ENCODE peak calls at places on chromosomes 4 and X, in five cellular contexts. P is GM12865, V is sigmoid colon, M is cardiac muscle cell, B is body of pancreas. Z is an unnamed sample.
A peak's percentile ranks its signal among the peaks of the same experiment; 100 is the strongest.

GRCh38 chrX:154121207-154121606 is 22.8 kb upstream of the OPN1LW start:
- DNase-seq in P (no peak), V (no peak), M (no peak), B (no peak), Z (no peak)

GRCh38 chr4:5711479-5712184 is 631 bp downstream of the EVC start:
- DNase-seq in P (no peak), V (peak; percentile 77), M (no peak), B (peak; percentile 44), Z (peak; percentile 14)

GRCh38 chr4:8657381-8657776 is 64.8 kb downstream of the CPZ start:
- DNase-seq in P (no peak), V (peak; percentile 30), M (no peak), B (no peak), Z (no peak)

GRCh38 chr4:144338148-144338547 is 197.6 kb upstream of the GYPA start:
- DNase-seq in P (peak; percentile 50), V (no peak), M (no peak), B (no peak), Z (no peak)

GRCh38 chr4:41219421-41219950 is 5.1 kb upstream of the APBB2 start:
- DNase-seq in P (no peak), V (no peak), M (no peak), B (no peak), Z (no peak)

GRCh38 chrX:40867352-40867751 is 132.0 kb upstream of the MED14 start:
- DNase-seq in P (no peak), V (no peak), M (peak; percentile 34), B (peak; percentile 29), Z (no peak)

GRCh38 chr4:79147251-79147650 is 178.6 kb downstream of the NAA11 start:
- DNase-seq in P (no peak), V (no peak), M (no peak), B (no peak), Z (no peak)

GRCh38 chr4:150310159-150310895 is 232.1 kb downstream of the DCLK2 start:
- DNase-seq in P (no peak), V (no peak), M (peak; percentile 51), B (no peak), Z (peak; percentile 30)

GRCh38 chr4:158823461-158823873 is 54.6 kb downstream of the FNIP2 start:
- DNase-seq in P (no peak), V (no peak), M (no peak), B (no peak), Z (no peak)

GRCh38 chr4:114034189-114034588 is 54.7 kb upstream of the ARSJ start:
- DNase-seq in P (no peak), V (no peak), M (no peak), B (no peak), Z (no peak)
- H3K4me3 ChIP-seq in P (no peak overlapping the region), V (no peak overlapping the region), M (no peak overlapping the region), B (no peak overlapping the region), Z (no peak overlapping the region)

GRCh38 chr4:109915385-109916002 is 2.8 kb downstream of the EGF start:
- DNase-seq in P (no peak), V (no peak), M (no peak), B (no peak), Z (no peak)

GRCh38 chr4:109912706-109913621 is at the start of gene EGF:
- DNase-seq in P (no peak), V (no peak), M (peak; percentile 42), B (peak; percentile 44), Z (peak; percentile 24)

GRCh38 chr4:109913842-109914241 is 1.2 kb downstream of the EGF start:
- DNase-seq in P (no peak), V (no peak), M (no peak), B (no peak), Z (no peak)

GRCh38 chr4:109916003-109916399 is 3.3 kb downstream of the EGF start:
- DNase-seq in P (peak; percentile 25), V (no peak), M (no peak), B (peak; percentile 25), Z (no peak)

DNA sequence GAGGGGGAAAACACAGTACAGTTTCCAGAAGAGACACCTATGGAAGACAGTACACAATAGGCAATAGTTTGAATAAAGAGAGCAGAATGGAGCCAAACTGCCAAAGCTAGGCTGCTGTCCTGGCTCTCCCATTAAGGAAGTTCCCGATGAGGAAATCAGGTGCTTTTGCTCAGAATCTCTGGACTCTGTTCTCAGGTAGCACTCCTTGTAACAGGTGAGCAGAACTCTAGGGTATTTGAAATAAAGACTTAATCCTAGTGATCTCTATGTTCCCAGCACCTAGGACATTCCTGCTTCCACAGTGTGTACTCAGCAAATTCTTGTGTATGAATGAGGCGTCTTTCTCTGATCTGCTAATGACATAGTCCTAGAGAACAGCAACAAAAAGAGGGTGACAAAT is 1.7 kb downstream of the EGF start:
- DNase-seq in P (no peak), V (no peak), M (no peak), B (peak; percentile 10), Z (no peak)
- H3K4me3 ChIP-seq in P (no peak overlapping the region), V (no peak overlapping the region), M (no peak overlapping the region), B (peak overlapping the region; percentile 33), Z (no peak overlapping the region)

GRCh38 chr4:69092980-69093568 is 3.2 kb upstream of the UGT2B7 start:
- DNase-seq in P (no peak), V (no peak), M (no peak), B (no peak), Z (no peak)

GRCh38 chr4:69093681-69094080 is 2.6 kb upstream of the UGT2B7 start:
- DNase-seq in P (no peak), V (no peak), M (no peak), B (no peak), Z (no peak)

GRCh38 chr4:69092190-69092589 is 4.1 kb upstream of the UGT2B7 start:
- DNase-seq in P (no peak), V (no peak), M (no peak), B (no peak), Z (peak; percentile 49)

GRCh38 chr4:69089388-69089787 is 6.9 kb upstream of the UGT2B7 start:
- DNase-seq in P (no peak), V (no peak), M (no peak), B (no peak), Z (no peak)

DNA sequence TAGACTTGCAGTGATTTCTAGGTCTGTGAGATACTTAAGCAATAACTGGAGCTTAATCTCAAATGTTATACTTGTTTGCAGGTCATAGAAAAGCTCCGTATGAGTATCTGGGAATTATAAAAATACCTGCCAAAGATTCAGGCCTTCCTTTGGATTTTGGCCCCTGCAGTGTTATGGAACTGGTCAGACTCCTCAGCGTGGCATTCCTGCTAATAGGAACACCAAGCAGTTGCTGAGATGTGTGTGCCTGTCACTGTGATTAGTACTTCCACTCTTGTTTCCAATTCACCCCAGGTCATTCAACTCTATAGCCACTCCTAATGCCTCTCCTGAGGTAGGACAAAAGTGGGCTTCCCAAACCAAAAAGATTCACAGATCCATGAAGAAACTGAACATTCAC is 7.8 kb upstream of the UGT2B7 start:
- DNase-seq in P (no peak), V (no peak), M (no peak), B (no peak), Z (no peak)
- H3K4me3 ChIP-seq in P (no peak overlapping the region), V (no peak overlapping the region), M (no peak overlapping the region), B (no peak overlapping the region), Z (no peak overlapping the region)

DNA sequence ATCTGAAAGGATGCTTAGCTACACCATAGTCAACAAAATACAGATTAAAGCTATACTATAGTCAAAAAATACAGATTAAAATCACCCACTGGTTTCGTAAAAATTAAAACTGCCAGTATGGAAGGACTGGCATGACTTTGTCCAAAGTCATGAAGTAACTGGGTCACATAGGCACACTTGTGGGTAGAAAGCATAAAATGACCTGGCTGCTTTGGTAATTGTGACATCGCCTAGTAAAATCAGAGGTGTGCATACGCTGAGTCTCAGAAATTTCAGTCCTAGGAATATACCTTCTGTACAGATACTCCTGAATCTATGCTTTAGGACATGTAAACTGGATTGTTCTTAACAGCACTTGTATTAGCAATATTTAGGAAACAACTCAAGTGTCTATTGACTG is 28.1 kb downstream of the CLNK start:
- DNase-seq in P (no peak), V (no peak), M (no peak), B (no peak), Z (no peak)
- H3K4me3 ChIP-seq in P (no peak overlapping the region), V (no peak overlapping the region), M (no peak overlapping the region), B (no peak overlapping the region), Z (no peak overlapping the region)

Z was measured in skeletal muscle cell.